ENCODE peak calls at places on chromosome 3, in four cellular contexts. O is left colon; F is activated T-helper 1 cell treated with anti-CD3 and anti-CD28 coated beads, Interleukin-12 subunit alpha, Interleukin-12 subunit beta, Interleukin-2, Interleukin-4 antibody, amounts not matched to agents 30 ng/mL and 10 ng/mL and 1 ng/mL, durations not matched to agents 14 hours and 24 hours and 36 hours; B is heart right ventricle. U is an unnamed sample.

GRCh38 chr3:9142346-9142745 is 107.1 kb downstream of the SRGAP3 start:
- DNase-seq in B (no peak), F (no peak), O (no peak), U (no peak)

GRCh38 chr3:86029590-86029989 is 961.4 kb downstream of the VGLL3 start:
- DNase-seq in B (no peak), F (no peak), O (no peak), U (no peak)

GRCh38 chr3:117399311-117400068 is 689.9 kb downstream of the TUSC7 start:
- DNase-seq in B (no peak), F (no peak), O (no peak), U (peak)

GRCh38 chr3:12750658-12751071 is 8.4 kb downstream of the TMEM40 start:
- DNase-seq in B (no peak), O (no peak), F (no peak), U (no peak)

GRCh38 chr3:60610441-60611112 is 640.7 kb downstream of the FHIT start:
- DNase-seq in F (no peak), B (peak), O (peak), U (no peak)

GRCh38 chr3:175951047-175951694 is 1092.0 kb downstream of the NAALADL2 start:
- DNase-seq in O (no peak), F (no peak), B (no peak), U (peak)

GRCh38 chr3:51642462-51642861 is 28.6 kb upstream of the TEX264 start:
- DNase-seq in B (no peak), O (no peak), F (no peak), U (no peak)

GRCh38 chr3:147421184-147421912 is 12.2 kb downstream of the ZIC1 start:
- DNase-seq in F (no peak), B (no peak), O (no peak), U (peak)

GRCh38 chr3:172648736-172649135 is 62.1 kb downstream of the NCEH1 start:
- DNase-seq in B (no peak), F (no peak), O (no peak), U (no peak)

GRCh38 chr3:46918634-46919033 is 41.1 kb downstream of the PTH1R start:
- DNase-seq in B (no peak), O (no peak), F (no peak), U (no peak)

GRCh38 chr3:194637541-194638400 is 4.6 kb upstream of the TMEM44 start:
- DNase-seq in O (no peak), F (no peak), B (no peak), U (no peak)

GRCh38 chr3:183094711-183095110 is 4.6 kb downstream of the MCCC1 start:
- DNase-seq in B (no peak), F (no peak), O (no peak), U (no peak)

GRCh38 chr3:40843851-40844548 is 319.2 kb downstream of the ZNF621 start:
- DNase-seq in B (no peak), O (no peak), F (no peak), U (peak)

GRCh38 chr3:60803156-60803555 is 448.1 kb downstream of the FHIT start:
- DNase-seq in O (no peak), B (no peak), F (no peak), U (no peak)

GRCh38 chr3:102741105-102741504 is 306.3 kb downstream of the ZPLD1 start:
- DNase-seq in B (no peak), F (no peak), O (no peak), U (no peak)

GRCh38 chr3:84978833-84979232 is 20.0 kb downstream of the CADM2 start:
- DNase-seq in F (no peak), B (no peak), O (no peak), U (no peak)

GRCh38 chr3:9301091-9301490 is 51.6 kb upstream of the SRGAP3 start:
- DNase-seq in B (no peak), O (no peak), F (no peak), U (no peak)

GRCh38 chr3:40152482-40153133 is 156.9 kb upstream of the EIF1B start:
- DNase-seq in F (no peak), O (no peak), B (no peak), U (no peak)

GRCh38 chr3:193680220-193680619 is 87.2 kb downstream of the OPA1 start:
- DNase-seq in O (no peak), B (no peak), F (no peak), U (no peak)

GRCh38 chr3:49013738-49014660 is 4.4 kb downstream of the DALRD3 start:
- DNase-seq in B (no peak), F (peak), O (peak), U (peak)

GRCh38 chr3:153291052-153291689 is 129.1 kb downstream of the RAP2B start:
- DNase-seq in F (no peak), O (no peak), B (no peak), U (no peak)

GRCh38 chr3:141056716-141057115 is 5.6 kb downstream of the SPSB4 start:
- DNase-seq in O (no peak), F (no peak), B (no peak), U (no peak)

GRCh38 chr3:128805771-128806170 is 73.6 kb upstream of the ACAD9 start:
- DNase-seq in O (no peak), F (no peak), B (no peak), U (no peak)

GRCh38 chr3:183584246-183584913 is 28.9 kb upstream of the KLHL6 start:
- DNase-seq in F (no peak), B (peak), O (peak), U (peak)

GRCh38 chr3:35919160-35919559 is 279.8 kb downstream of the ARPP21 start:
- DNase-seq in B (no peak), F (no peak), O (no peak), U (no peak)

GRCh38 chr3:170520996-170521395 is 64.9 kb downstream of the SLC7A14 start:
- DNase-seq in F (no peak), O (no peak), B (no peak), U (no peak)

GRCh38 chr3:65342084-65342683 is 654.4 kb upstream of the ADAMTS9 start:
- DNase-seq in F (no peak), O (peak), B (peak), U (peak)

GRCh38 chr3:168977696-168978374 is 685.7 kb downstream of the MECOM start:
- DNase-seq in O (no peak), F (no peak), B (peak), U (no peak)

GRCh38 chr3:17188378-17188777 is 303.6 kb downstream of the PLCL2 start:
- DNase-seq in F (no peak), O (no peak), B (no peak), U (no peak)

GRCh38 chr3:132290833-132291232 is 26.4 kb upstream of the ACP3 start:
- DNase-seq in B (no peak), F (no peak), O (no peak), U (no peak)

GRCh38 chr3:94173667-94174434 is 111.0 kb downstream of the NSUN3 start:
- DNase-seq in B (no peak), F (no peak), O (no peak), U (no peak)